ENCODE peak calls at places on chromosomes 12 and 14, in six cellular contexts. N is SK-N-MC, M is GM23338, Z is pancreas, I is adipocyte, U is right atrium auricular region. F is an unnamed sample.

GRCh38 chr14:74973003-74973614 is 17.7 kb upstream of the PGF start:
- DNase-seq in N (no peak), M (no peak), Z (no peak), I (no peak), U (no peak), F (no peak)

GRCh38 chr12:87756111-87756510 is 273.1 kb downstream of the C12orf50 start:
- DNase-seq in N (peak; percentile 70), M (no peak), Z (no peak), I (peak; percentile 96), U (no peak), F (no peak)

GRCh38 chr12:3168223-3168770 is 91.1 kb downstream of the TSPAN9 start:
- DNase-seq in N (no peak), M (no peak), Z (no peak), I (no peak), U (no peak), F (no peak)

GRCh38 chr14:52068741-52069616 is at the start of gene NID2:
- DNase-seq in N (peak; percentile 73), M (peak; percentile 95), Z (peak; percentile 78), I (peak; percentile 98), U (peak; percentile 94), F (no peak)

GRCh38 chr14:75442642-75443041 is 14.8 kb downstream of the JDP2 start:
- DNase-seq in N (peak; percentile 37), M (no peak), Z (no peak), I (no peak), U (no peak), F (no peak)

GRCh38 chr12:54287316-54288157 is 7.0 kb downstream of the HNRNPA1 start:
- DNase-seq in N (no peak), M (peak; percentile 32), Z (no peak), I (no peak), U (no peak), F (no peak)

GRCh38 chr12:100229036-100229635 is 28.5 kb downstream of the ACTR6 start:
- DNase-seq in N (no peak), M (peak; percentile 7), Z (no peak), I (no peak), U (no peak), F (no peak)

GRCh38 chr14:105137481-105138020 is 31.0 kb downstream of the JAG2 start:
- DNase-seq in N (no peak), M (no peak), Z (no peak), I (no peak), U (no peak), F (no peak)

GRCh38 chr12:2845280-2845679 is 10.4 kb upstream of the NRIP2 start:
- DNase-seq in N (no peak), M (peak; percentile 58), Z (no peak), I (no peak), U (no peak), F (no peak)

GRCh38 chr12:1916396-1917171 is 1.9 kb downstream of the CACNA2D4 start:
- DNase-seq in N (no peak), M (no peak), Z (peak; percentile 20), I (no peak), U (peak; percentile 63), F (peak; percentile 81)

GRCh38 chr14:49692895-49693737 is at the start of gene KLHDC1:
- DNase-seq in N (no peak), M (peak; percentile 83), Z (peak; percentile 80), I (peak; percentile 97), U (peak; percentile 88), F (no peak)

GRCh38 chr12:132141976-132142678 is 2.0 kb downstream of the DDX51 start:
- DNase-seq in N (no peak), M (no peak), Z (no peak), I (no peak), U (no peak), F (no peak)

GRCh38 chr12:8886515-8887284 is 27.6 kb upstream of the PHC1 start:
- DNase-seq in N (no peak), M (no peak), Z (no peak), I (no peak), U (no peak), F (no peak)

GRCh38 chr12:24014853-24015590 is 65.6 kb upstream of the SOX5 start:
- DNase-seq in N (no peak), M (peak; percentile 16), Z (no peak), I (no peak), U (no peak), F (no peak)

DNA sequence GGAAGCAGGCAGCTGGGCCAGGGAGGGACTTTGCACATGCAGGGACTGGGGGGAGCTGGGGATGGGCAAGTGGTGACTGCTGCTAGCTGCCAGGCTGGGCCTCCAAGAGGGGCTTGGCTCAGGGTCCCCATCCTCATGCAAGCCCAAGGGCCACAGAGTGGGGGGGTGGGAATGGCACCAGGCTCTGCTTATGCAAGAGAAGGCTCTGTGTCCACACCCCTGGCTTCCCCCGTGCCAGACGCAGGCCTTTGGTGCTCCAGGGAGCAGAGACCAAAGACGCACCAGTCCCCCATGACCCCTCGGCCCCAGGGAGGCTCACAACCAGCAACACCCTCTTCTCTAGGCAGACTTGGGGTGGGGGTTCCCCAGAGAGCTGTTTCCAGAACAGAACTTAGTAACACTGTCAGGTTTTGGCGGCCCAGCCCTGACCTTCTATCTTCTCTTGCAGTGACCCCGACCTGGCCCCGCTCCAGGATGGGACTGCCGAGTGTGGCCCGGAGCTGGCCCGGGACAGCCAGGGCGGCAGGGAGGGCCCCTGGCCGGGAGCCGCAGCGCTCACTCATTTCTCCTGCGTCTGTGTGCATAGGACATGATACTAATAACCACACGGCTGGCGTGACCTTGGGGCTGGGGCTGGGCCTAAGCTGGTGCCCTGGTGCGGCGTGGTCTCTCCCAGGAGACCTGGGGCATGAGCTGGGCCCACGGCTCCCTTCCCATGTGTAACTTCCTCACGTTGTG is 14.3 kb downstream of the XRCC3 start:
- DNase-seq in N (no peak), M (no peak), Z (no peak), I (no peak), U (no peak), F (no peak)
- H3K36me3 ChIP-seq in N (peaks cover 60% of the 10 kb centered on the region), M (no peaks in the 10 kb centered on the region), Z (no peaks in the 10 kb centered on the region), I (peaks cover 57% of the 10 kb centered on the region), U (peaks cover 65% of the 10 kb centered on the region), F (no peaks in the 10 kb centered on the region)

DNA sequence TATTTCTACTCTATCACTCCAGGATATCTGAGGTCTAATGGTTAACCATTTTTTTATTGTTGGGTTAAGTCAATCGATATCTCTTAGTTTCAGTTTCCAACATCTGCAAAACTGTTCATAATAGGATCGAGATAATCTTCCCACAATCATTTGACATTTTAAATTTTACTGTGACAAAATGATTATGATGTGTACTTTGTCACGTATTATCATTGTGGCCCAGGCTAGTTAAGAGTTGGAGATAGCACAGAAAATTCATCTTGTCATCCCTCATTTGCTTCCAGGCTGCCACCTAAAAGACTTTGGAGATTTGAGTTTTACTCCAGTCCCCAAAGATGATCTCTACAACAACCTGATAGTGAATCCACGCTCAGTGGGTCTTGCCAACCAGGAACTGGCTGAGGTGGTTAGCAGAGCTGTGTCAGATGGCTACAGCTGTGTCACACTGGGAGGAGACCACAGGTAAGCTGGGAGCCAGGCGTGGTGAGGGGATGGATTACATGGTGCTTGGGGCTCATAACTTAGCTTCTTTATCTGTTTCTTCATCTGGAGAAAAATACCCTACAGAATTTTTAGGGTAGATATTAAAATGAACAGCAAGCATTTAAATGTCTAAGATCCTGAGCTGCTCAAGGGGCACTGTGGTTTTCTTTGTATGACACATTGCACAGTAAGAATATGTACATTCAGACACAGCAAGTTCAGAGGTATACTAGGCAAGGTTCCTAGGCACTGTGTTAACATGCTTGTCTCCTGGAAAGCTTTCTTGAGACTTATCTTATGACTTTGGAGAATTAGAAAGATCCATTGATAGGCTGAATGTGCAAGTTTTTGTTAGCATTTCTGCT is 22.4 kb downstream of the ARG2 start:
- DNase-seq in N (no peak), M (no peak), Z (no peak), I (no peak), U (no peak), F (no peak)
- H3K36me3 ChIP-seq in N (peaks cover 31% of the 10 kb centered on the region), M (peaks cover 7% of the 10 kb centered on the region), Z (no peaks in the 10 kb centered on the region), I (peaks cover 16% of the 10 kb centered on the region), U (no peaks in the 10 kb centered on the region), F (no peaks in the 10 kb centered on the region)

GRCh38 chr12:111259231-111259630 is 109.7 kb downstream of the PHETA1 start:
- DNase-seq in N (no peak), M (no peak), Z (no peak), I (no peak), U (no peak), F (no peak)
- H3K36me3 ChIP-seq in N (no peaks in the 10 kb centered on the region), M (no peaks in the 10 kb centered on the region), Z (no peaks in the 10 kb centered on the region), I (no peaks in the 10 kb centered on the region), U (no peaks in the 10 kb centered on the region), F (no peaks in the 10 kb centered on the region)

GRCh38 chr12:125003021-125003420 is 9.6 kb downstream of the BRI3BP start:
- DNase-seq in N (no peak), M (no peak), Z (no peak), I (no peak), U (no peak), F (no peak)

GRCh38 chr12:124998705-124999104 is 5.3 kb downstream of the BRI3BP start:
- DNase-seq in N (no peak), M (no peak), Z (no peak), I (no peak), U (no peak), F (no peak)

GRCh38 chr12:125005652-125006051 is 12.2 kb downstream of the BRI3BP start:
- DNase-seq in N (no peak), M (no peak), Z (no peak), I (no peak), U (no peak), F (no peak)

GRCh38 chr12:125001636-125002035 is 8.2 kb downstream of the BRI3BP start:
- DNase-seq in N (no peak), M (no peak), Z (no peak), I (no peak), U (no peak), F (no peak)

DNA sequence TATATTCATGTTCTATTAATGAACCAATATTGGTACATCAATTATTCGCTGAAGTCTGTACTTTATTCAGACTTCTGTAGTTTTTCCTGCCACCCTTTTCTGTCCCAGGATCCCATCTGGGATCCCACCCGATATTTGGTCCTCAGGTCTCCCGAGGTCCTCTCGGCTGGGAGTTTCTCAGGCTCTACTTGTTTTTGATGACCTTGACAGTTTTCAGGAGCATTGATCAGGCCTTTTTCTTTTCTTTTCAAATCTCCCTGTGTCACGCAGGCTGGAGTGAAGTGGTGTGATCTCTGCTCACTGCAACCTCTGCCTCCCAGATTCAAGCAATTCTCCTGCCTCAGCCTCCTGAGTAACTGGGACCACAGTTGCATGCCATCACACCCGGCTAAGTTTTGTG is 11.2 kb downstream of the BRI3BP start:
- DNase-seq in N (no peak), M (no peak), Z (no peak), I (no peak), U (no peak), F (no peak)
- H3K36me3 ChIP-seq in N (no peaks in the 10 kb centered on the region), M (no peaks in the 10 kb centered on the region), Z (no peaks in the 10 kb centered on the region), I (no peaks in the 10 kb centered on the region), U (no peaks in the 10 kb centered on the region), F (no peaks in the 10 kb centered on the region)

DNA sequence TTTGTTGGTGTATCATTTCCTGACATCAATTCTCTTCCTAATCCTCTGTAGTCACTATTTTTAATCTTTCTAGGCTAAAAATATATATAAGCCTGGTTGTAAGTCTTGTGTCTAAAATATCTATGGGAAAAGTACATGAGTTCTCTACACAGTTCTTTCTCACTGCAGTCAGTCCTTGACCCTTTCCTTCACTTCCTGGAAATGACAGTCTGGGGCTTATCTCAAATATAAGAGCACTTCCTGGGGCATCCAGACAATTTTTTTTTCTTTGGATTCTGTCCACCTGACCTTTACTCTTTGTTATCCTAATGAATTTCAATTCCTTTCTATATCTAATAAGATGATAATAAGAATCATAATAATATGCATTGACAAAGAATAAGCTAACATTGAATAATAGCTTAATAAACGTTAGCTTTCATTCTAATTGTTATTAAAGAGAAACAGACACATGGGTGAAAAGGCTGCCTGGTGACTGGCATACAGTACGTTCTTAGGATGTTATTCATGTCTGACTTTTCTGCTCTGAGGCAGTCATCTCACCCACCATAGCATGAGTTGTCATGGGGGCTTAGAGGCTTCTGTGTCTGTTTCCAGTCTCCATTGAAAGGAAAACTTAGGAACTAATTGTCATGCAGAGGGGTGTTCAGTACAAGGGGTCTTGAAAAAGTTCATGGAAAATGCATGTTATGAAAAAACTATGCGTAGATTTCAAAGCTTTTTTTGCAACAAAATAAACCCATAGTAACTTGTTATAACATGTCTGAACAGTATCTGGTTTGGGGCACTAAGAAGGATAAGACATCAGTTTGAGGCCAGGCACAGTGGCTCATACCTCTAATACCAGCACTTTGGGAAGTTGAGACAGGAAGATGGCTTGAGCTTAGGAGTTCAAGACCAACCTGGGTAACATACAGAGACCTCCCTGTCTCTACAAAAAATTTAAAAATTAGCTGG is 66.2 kb upstream of the DNM1L start:
- DNase-seq in N (no peak), M (no peak), Z (no peak), I (no peak), U (no peak), F (no peak)
- H3K36me3 ChIP-seq in N (peaks cover 6% of the 10 kb centered on the region), M (peaks cover 35% of the 10 kb centered on the region), Z (no peaks in the 10 kb centered on the region), I (peaks cover 96% of the 10 kb centered on the region), U (peaks cover 37% of the 10 kb centered on the region), F (no peaks in the 10 kb centered on the region)

F was measured in vagina.